ENCODE peak calls at places on chromosome 11, in eight cellular contexts. X is H4; P is heart right ventricle; Y is AG08395; H is HFFc6; A is CD4-positive, alpha-beta memory T cell; I is fibroblast of villous mesenchyme; Q is Kasumi-1. S is an unnamed sample.

GRCh38 chr11:1862588-1863351 is 9.9 kb downstream of the LSP1 start:
- DNase-seq in X (peak), P (no peak), Y (no peak), H (no peak), A (no peak), I (peak), Q (no peak), S (peak)

GRCh38 chr11:134691985-134692384 is 279.9 kb upstream of the B3GAT1 start:
- DNase-seq in X (peak), P (no peak), Y (no peak), H (no peak), A (no peak), I (peak), Q (no peak), S (peak)

GRCh38 chr11:92322225-92322624 is 97.6 kb downstream of the FAT3 start:
- DNase-seq in X (no peak), P (no peak), Y (peak), H (peak), A (no peak), I (peak), Q (no peak), S (peak)

GRCh38 chr11:116707746-116708145 is 65.0 kb downstream of the BUD13 start:
- DNase-seq in X (no peak), P (no peak), Y (no peak), H (no peak), A (no peak), I (no peak), Q (no peak), S (no peak)

GRCh38 chr11:112655386-112655785 is 305.8 kb upstream of the NCAM1 start:
- DNase-seq in X (peak), P (peak), Y (peak), H (peak), A (no peak), I (peak), Q (no peak), S (peak)

GRCh38 chr11:133865466-133865865 is 20.2 kb upstream of the SPATA19 start:
- DNase-seq in X (no peak), P (no peak), Y (no peak), H (no peak), A (no peak), I (no peak), Q (no peak), S (no peak)

GRCh38 chr11:12750181-12750580 is 76.0 kb downstream of the TEAD1 start:
- DNase-seq in X (no peak), P (no peak), Y (no peak), H (no peak), A (no peak), I (no peak), Q (no peak), S (no peak)

GRCh38 chr11:36391062-36391461 is 95.0 kb downstream of the PRR5L start:
- DNase-seq in X (no peak), P (no peak), Y (no peak), H (no peak), A (no peak), I (no peak), Q (peak), S (no peak)

GRCh38 chr11:67292671-67293070 is 3.6 kb downstream of the ANKRD13D start:
- DNase-seq in X (no peak), P (no peak), Y (no peak), H (peak), A (no peak), I (peak), Q (no peak), S (no peak)

GRCh38 chr11:1532606-1533341 is 39.3 kb downstream of the DUSP8 start:
- DNase-seq in X (no peak), P (no peak), Y (peak), H (no peak), A (no peak), I (no peak), Q (no peak), S (no peak)

GRCh38 chr11:35994421-35994820 is 50.6 kb downstream of the LDLRAD3 start:
- DNase-seq in X (no peak), P (no peak), Y (no peak), H (no peak), A (no peak), I (no peak), Q (no peak), S (no peak)

GRCh38 chr11:44319552-44320288 is 9.8 kb upstream of the ALX4 start:
- DNase-seq in X (no peak), P (no peak), Y (no peak), H (no peak), A (no peak), I (no peak), Q (no peak), S (no peak)

S was measured in iris pigment epithelial cell.